ENCODE peak calls at places on chromosomes 1 and 21, in four cellular contexts. P is fibroblast of the conjunctiva, M is IMR-90, K is mesothelial cell of epicardium. E is an unnamed sample.
A peak's percentile ranks its signal among the peaks of the same experiment; 100 is the strongest.

GRCh38 chr1:15963968-15964648 is 11.8 kb downstream of the ZBTB17 start:
- DNase-seq in P (no peak), M (no peak), K (no peak), E (no peak)

GRCh38 chr1:241990040-241990439 is 8.9 kb downstream of the MAP1LC3C start:
- DNase-seq in P (peak; percentile 96), K (no peak), M (peak; percentile 82), E (peak; percentile 61)

GRCh38 chr1:161226320-161226711 is 456 bp downstream of the TOMM40L start:
- DNase-seq in P (no peak), M (no peak), K (no peak), E (no peak)

GRCh38 chr1:7899741-7900140 is 40.9 kb downstream of the TNFRSF9 start:
- DNase-seq in M (peak; percentile 66), K (no peak), P (no peak), E (no peak)

GRCh38 chr1:111737216-111738132 is 1.7 kb downstream of the INKA2 start:
- DNase-seq in K (no peak), M (no peak), P (no peak), E (no peak)

GRCh38 chr21:42253466-42253865 is 34.5 kb downstream of the ABCG1 start:
- DNase-seq in M (no peak), K (no peak), P (no peak), E (peak; percentile 3)

GRCh38 chr1:233639611-233640010 is 25.7 kb downstream of the KCNK1 start:
- DNase-seq in K (no peak), M (peak; percentile 9), P (no peak), E (no peak)

GRCh38 chr1:204943495-204943894 is 72.8 kb downstream of the NFASC start:
- DNase-seq in M (no peak), P (no peak), K (no peak), E (no peak)

GRCh38 chr1:79079770-79080169 is 73.2 kb upstream of the ADGRL4 start:
- DNase-seq in K (no peak), M (peak; percentile 93), P (peak; percentile 50), E (no peak)

GRCh38 chr1:162374406-162374805 is 2.2 kb downstream of the SPATA46 start:
- DNase-seq in M (no peak), K (no peak), P (no peak), E (no peak)

GRCh38 chr21:36260030-36260787 is 59.8 kb upstream of the MORC3 start:
- DNase-seq in P (peak; percentile 39), K (no peak), M (peak; percentile 73), E (no peak)

GRCh38 chr1:81681104-81681503 is 119.6 kb upstream of the ADGRL2 start:
- DNase-seq in M (no peak), P (no peak), K (no peak), E (no peak)

GRCh38 chr1:173503391-173503790 is 26.3 kb downstream of the PRDX6 start:
- DNase-seq in M (peak; percentile 64), P (no peak), K (no peak), E (no peak)

GRCh38 chr1:26787381-26787705 is 407 bp upstream of the PIGV start:
- DNase-seq in K (no peak), M (peak; percentile 53), P (no peak), E (no peak)

GRCh38 chr21:46161180-46161799 is 5.9 kb upstream of the FTCD start:
- DNase-seq in M (no peak), P (no peak), K (no peak), E (no peak)

GRCh38 chr21:38768385-38769071 is 37.2 kb upstream of the ETS2 start:
- DNase-seq in P (peak; percentile 93), M (peak; percentile 100), K (no peak), E (no peak)

GRCh38 chr1:192807968-192808587 is 761 bp upstream of the RGS2 start:
- DNase-seq in K (no peak), P (no peak), M (peak; percentile 71), E (no peak)

GRCh38 chr1:55309053-55309452 is 93.9 kb upstream of the USP24 start:
- DNase-seq in M (peak; percentile 84), K (no peak), P (no peak), E (no peak)

GRCh38 chr21:37032877-37033471 is 26.5 kb downstream of the RIPPLY3 start:
- DNase-seq in K (no peak), M (peak; percentile 81), P (peak; percentile 20), E (no peak)

GRCh38 chr1:155531624-155532023 is 31.0 kb downstream of the ASH1L start:
- DNase-seq in M (peak; percentile 36), P (no peak), K (no peak), E (no peak)

GRCh38 chr1:22804969-22805671 is 94.5 kb downstream of the EPHB2 start:
- DNase-seq in P (no peak), M (no peak), K (no peak), E (no peak)

E was measured in lower lobe of right lung.